ENCODE peak calls at places on chromosome 17, in ten cellular contexts. One of them, this sample, is unnamed.

GRCh38 chr17:10420811-10421210 is 939 bp downstream of the MYH8 start:
- DNase-seq in COR-L47: no peak
- DNase-seq in activated gamma-delta T cell: no peak
- DNase-seq in EL: no peak
- DNase-seq in T-helper 1 cell: no peak
- DNase-seq in NCI-H1436: no peak
- DNase-seq in amniotic stem cell: no peak
- DNase-seq in Peyer's patch: no peak
- DNase-seq in CD8-positive, alpha-beta T cell: no peak
- DNase-seq in lower lobe of right lung: no peak
- DNase-seq in this sample: no peak

GRCh38 chr17:76266244-76266938 is 1.2 kb downstream of the UBALD2 start:
- DNase-seq in EL: peak
- DNase-seq in CD8-positive, alpha-beta T cell: no peak
- DNase-seq in Peyer's patch: peak
- DNase-seq in NCI-H1436: no peak
- DNase-seq in activated gamma-delta T cell: no peak
- DNase-seq in amniotic stem cell: no peak
- DNase-seq in COR-L47: no peak
- DNase-seq in lower lobe of right lung: no peak
- DNase-seq in T-helper 1 cell: peak
- DNase-seq in this sample: no peak

GRCh38 chr17:44775838-44776621 is 17.2 kb downstream of the ADAM11 start:
- DNase-seq in EL: no peak
- DNase-seq in T-helper 1 cell: no peak
- DNase-seq in amniotic stem cell: no peak
- DNase-seq in NCI-H1436: no peak
- DNase-seq in Peyer's patch: no peak
- DNase-seq in activated gamma-delta T cell: no peak
- DNase-seq in lower lobe of right lung: peak
- DNase-seq in COR-L47: peak
- DNase-seq in CD8-positive, alpha-beta T cell: no peak
- DNase-seq in this sample: no peak

GRCh38 chr17:38658741-38659345 is 15.9 kb downstream of the EPOP start:
- DNase-seq in T-helper 1 cell: no peak
- DNase-seq in EL: no peak
- DNase-seq in amniotic stem cell: no peak
- DNase-seq in Peyer's patch: no peak
- DNase-seq in NCI-H1436: no peak
- DNase-seq in activated gamma-delta T cell: no peak
- DNase-seq in CD8-positive, alpha-beta T cell: no peak
- DNase-seq in lower lobe of right lung: peak
- DNase-seq in COR-L47: no peak
- DNase-seq in this sample: no peak

GRCh38 chr17:7280519-7281073 is 922 bp upstream of the SLC2A4 start:
- DNase-seq in activated gamma-delta T cell: peak
- DNase-seq in T-helper 1 cell: peak
- DNase-seq in amniotic stem cell: peak
- DNase-seq in NCI-H1436: peak
- DNase-seq in EL: peak
- DNase-seq in COR-L47: peak
- DNase-seq in Peyer's patch: peak
- DNase-seq in CD8-positive, alpha-beta T cell: peak
- DNase-seq in lower lobe of right lung: peak
- DNase-seq in this sample: peak

GRCh38 chr17:64005734-64006167 is 7.6 kb downstream of the PRR29 start:
- DNase-seq in EL: peak
- DNase-seq in activated gamma-delta T cell: no peak
- DNase-seq in NCI-H1436: no peak
- DNase-seq in T-helper 1 cell: no peak
- DNase-seq in amniotic stem cell: no peak
- DNase-seq in lower lobe of right lung: peak
- DNase-seq in COR-L47: peak
- DNase-seq in Peyer's patch: no peak
- DNase-seq in CD8-positive, alpha-beta T cell: no peak
- DNase-seq in this sample: no peak

GRCh38 chr17:49990921-49991320 is 4.1 kb downstream of the DLX3 start:
- DNase-seq in COR-L47: no peak
- DNase-seq in Peyer's patch: no peak
- DNase-seq in lower lobe of right lung: no peak
- DNase-seq in EL: no peak
- DNase-seq in T-helper 1 cell: no peak
- DNase-seq in NCI-H1436: no peak
- DNase-seq in CD8-positive, alpha-beta T cell: no peak
- DNase-seq in activated gamma-delta T cell: no peak
- DNase-seq in amniotic stem cell: no peak
- DNase-seq in this sample: no peak

GRCh38 chr17:42431758-42432161 is 8.7 kb upstream of the CAVIN1 start:
- DNase-seq in Peyer's patch: no peak
- DNase-seq in lower lobe of right lung: no peak
- DNase-seq in NCI-H1436: no peak
- DNase-seq in COR-L47: no peak
- DNase-seq in amniotic stem cell: no peak
- DNase-seq in activated gamma-delta T cell: no peak
- DNase-seq in T-helper 1 cell: no peak
- DNase-seq in CD8-positive, alpha-beta T cell: no peak
- DNase-seq in EL: no peak
- DNase-seq in this sample: no peak

GRCh38 chr17:43085489-43085888 is 39.7 kb downstream of the BRCA1 start:
- DNase-seq in NCI-H1436: no peak
- DNase-seq in COR-L47: no peak
- DNase-seq in EL: peak
- DNase-seq in Peyer's patch: no peak
- DNase-seq in lower lobe of right lung: no peak
- DNase-seq in activated gamma-delta T cell: no peak
- DNase-seq in CD8-positive, alpha-beta T cell: no peak
- DNase-seq in amniotic stem cell: no peak
- DNase-seq in T-helper 1 cell: no peak
- DNase-seq in this sample: no peak

GRCh38 chr17:40191237-40192208 is 14.3 kb downstream of the RAPGEFL1 start:
- DNase-seq in EL: peak
- DNase-seq in T-helper 1 cell: peak
- DNase-seq in CD8-positive, alpha-beta T cell: peak
- DNase-seq in amniotic stem cell: peak
- DNase-seq in Peyer's patch: peak
- DNase-seq in activated gamma-delta T cell: no peak
- DNase-seq in COR-L47: peak
- DNase-seq in lower lobe of right lung: peak
- DNase-seq in NCI-H1436: peak
- DNase-seq in this sample: peak

GRCh38 chr17:79836952-79837887 is 2.0 kb downstream of the CBX4 start:
- DNase-seq in Peyer's patch: peak
- DNase-seq in T-helper 1 cell: peak
- DNase-seq in NCI-H1436: peak
- DNase-seq in amniotic stem cell: no peak
- DNase-seq in activated gamma-delta T cell: no peak
- DNase-seq in CD8-positive, alpha-beta T cell: no peak
- DNase-seq in EL: no peak
- DNase-seq in COR-L47: peak
- DNase-seq in lower lobe of right lung: peak
- DNase-seq in this sample: no peak

This sample was measured in activated T-helper 9 cell treated with anti-CD3 and anti-CD28 coated beads, Interleukin-2, amount 50 U/mL, for 16 hours.